ENCODE peak calls at places on chromosome X, in four cellular contexts. X is H9, D is H1, I is mesendoderm. U is an unnamed sample.

GRCh38 chrX:13254076-13254785 is 65.6 kb downstream of the ATXN3L start:
- DNase-seq in X (no peak), D (no peak), I (peak), U (peak)

GRCh38 chrX:103919336-103919682 is 43.1 kb upstream of the TMSB15B start:
- DNase-seq in X (no peak), D (no peak), I (no peak), U (peak)

GRCh38 chrX:24846551-24847170 is 152.9 kb downstream of the POLA1 start:
- DNase-seq in X (no peak), D (no peak), I (no peak), U (peak)

GRCh38 chrX:113950081-113950678 is 633.7 kb upstream of the HTR2C start:
- DNase-seq in X (no peak), D (no peak), I (peak), U (no peak)

GRCh38 chrX:150526692-150527091 is 41.7 kb upstream of the MTM1 start:
- DNase-seq in X (no peak), D (no peak), I (no peak), U (no peak)

GRCh38 chrX:154409222-154409871 is at the start of gene DNASE1L1:
- DNase-seq in X (peak), D (peak), I (peak), U (peak)

GRCh38 chrX:15619053-15619772 is 18.5 kb upstream of the ACE2 start:
- DNase-seq in X (no peak), D (no peak), I (peak), U (peak)

GRCh38 chrX:71846429-71846828 is 64.2 kb upstream of the NHSL2 start:
- DNase-seq in X (no peak), D (no peak), I (peak), U (peak)

DNA sequence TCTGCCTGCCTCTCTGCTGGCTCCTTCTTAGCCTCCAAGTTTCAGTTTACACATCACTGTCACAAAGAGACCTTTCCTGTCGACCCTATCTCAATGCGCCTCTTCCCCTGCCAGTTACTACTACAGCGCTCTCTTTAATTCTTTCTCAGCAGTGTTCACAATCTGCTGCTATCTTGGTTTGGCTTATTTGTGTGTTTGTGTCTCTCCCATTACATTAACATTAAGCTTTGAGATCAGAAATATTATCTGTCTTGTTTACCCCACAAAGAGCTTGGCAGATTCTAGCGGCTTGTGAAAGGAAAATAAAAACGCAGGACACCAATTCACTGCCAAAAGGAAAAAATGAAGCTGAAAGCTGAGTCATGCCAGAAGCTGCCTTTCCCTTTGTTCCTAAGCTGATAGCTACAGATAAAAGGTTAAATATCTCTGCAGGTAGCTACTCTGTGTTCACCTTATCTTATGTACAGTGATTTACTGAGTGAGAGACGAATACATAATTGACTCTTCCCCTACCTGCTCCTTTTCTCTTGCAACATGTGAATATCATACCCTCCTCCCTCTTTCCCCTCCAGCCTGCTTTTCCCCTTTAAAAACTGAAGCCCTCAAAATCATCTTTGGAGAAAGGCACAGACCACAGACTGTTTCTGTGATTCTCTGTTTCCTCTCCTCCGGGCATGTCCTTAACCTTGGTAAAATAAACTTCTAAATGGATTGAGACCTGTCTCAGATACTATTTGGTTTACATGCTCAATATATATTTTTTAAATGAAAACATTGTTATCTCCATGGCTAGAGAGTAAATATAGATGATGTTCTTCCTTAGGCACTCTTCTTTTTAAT is 19.3 kb upstream of the SLC9A7 start:
- DNase-seq in X (no peak), D (no peak), I (peak), U (peak)
- H4K5ac ChIP-seq in X (no peak), D (no peak), I (no peak), U (peak)

GRCh38 chrX:637660-638481 is 7.3 kb downstream of the SHOX start:
- DNase-seq in X (no peak), D (peak), I (no peak), U (no peak)

GRCh38 chrX:638482-639131 is 8.0 kb downstream of the SHOX start:
- DNase-seq in X (peak), D (peak), I (no peak), U (no peak)

GRCh38 chrX:639151-639550 is 8.6 kb downstream of the SHOX start:
- DNase-seq in X (no peak), D (peak), I (no peak), U (no peak)

GRCh38 chrX:635428-636192 is 5.0 kb downstream of the SHOX start:
- DNase-seq in X (peak), D (peak), I (peak), U (no peak)

GRCh38 chrX:636971-637659 is 6.5 kb downstream of the SHOX start:
- DNase-seq in X (no peak), D (peak), I (no peak), U (no peak)
- H4K5ac ChIP-seq in X (no peak), D (no peak), I (no peak), U (no peak)

GRCh38 chrX:130079824-130080406 is 30.4 kb downstream of the ELF4 start:
- DNase-seq in X (no peak), D (no peak), I (peak), U (peak)
- H4K5ac ChIP-seq in X (no peak), D (no peak), I (no peak), U (no peak)

GRCh38 chrX:39163585-39163984 is 362.3 kb downstream of the MID1IP1 start:
- DNase-seq in X (no peak), D (no peak), I (no peak), U (no peak)

GRCh38 chrX:39164212-39164611 is 363.0 kb downstream of the MID1IP1 start:
- DNase-seq in X (no peak), D (no peak), I (no peak), U (no peak)

GRCh38 chrX:39161856-39162255 is 360.6 kb downstream of the MID1IP1 start:
- DNase-seq in X (no peak), D (no peak), I (no peak), U (no peak)

GRCh38 chrX:39165185-39165584 is 363.9 kb downstream of the MID1IP1 start:
- DNase-seq in X (no peak), D (no peak), I (no peak), U (no peak)

GRCh38 chrX:39162322-39162721 is 361.1 kb downstream of the MID1IP1 start:
- DNase-seq in X (peak), D (peak), I (no peak), U (no peak)
- H4K5ac ChIP-seq in X (no peak), D (no peak), I (no peak), U (no peak)

GRCh38 chrX:17036172-17036961 is 89.9 kb downstream of the REPS2 start:
- DNase-seq in X (no peak), D (no peak), I (no peak), U (no peak)

GRCh38 chrX:17039826-17040225 is 93.4 kb downstream of the REPS2 start:
- DNase-seq in X (no peak), D (no peak), I (no peak), U (peak)

GRCh38 chrX:17038277-17038676 is 91.8 kb downstream of the REPS2 start:
- DNase-seq in X (no peak), D (no peak), I (no peak), U (no peak)

GRCh38 chrX:17040711-17041110 is 94.3 kb downstream of the REPS2 start:
- DNase-seq in X (no peak), D (no peak), I (no peak), U (no peak)

DNA sequence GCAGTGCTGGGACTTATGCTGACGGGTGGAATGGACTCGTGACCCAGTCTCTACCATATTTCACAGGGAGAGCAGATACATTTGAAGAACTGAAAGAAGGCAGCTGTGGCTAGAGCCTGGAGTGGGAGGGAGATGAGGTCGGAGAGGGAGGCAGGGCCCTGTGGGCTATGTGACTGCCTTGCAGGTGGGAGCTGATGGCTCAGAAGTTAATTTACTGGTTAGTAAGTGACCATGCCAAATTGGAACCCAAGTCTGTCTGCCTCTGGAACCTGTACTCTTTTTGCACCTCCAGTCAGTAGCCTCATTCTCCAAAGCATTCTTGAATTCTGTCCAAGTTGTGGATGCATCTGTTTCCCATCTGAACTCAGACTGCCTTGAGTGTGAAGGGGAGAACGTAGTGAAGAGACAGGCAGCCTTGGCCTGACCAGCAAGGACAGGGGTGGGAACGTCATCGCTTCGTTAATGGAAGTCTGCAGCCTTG is 92.3 kb downstream of the REPS2 start:
- DNase-seq in X (no peak), D (no peak), I (no peak), U (no peak)
- H4K5ac ChIP-seq in X (no peak), D (no peak), I (no peak), U (no peak)

GRCh38 chrX:49842603-49843002 is 13.5 kb downstream of the PAGE4 start:
- DNase-seq in X (no peak), D (no peak), I (peak), U (no peak)
- H4K5ac ChIP-seq in X (no peak), D (no peak), I (no peak), U (no peak)

DNA sequence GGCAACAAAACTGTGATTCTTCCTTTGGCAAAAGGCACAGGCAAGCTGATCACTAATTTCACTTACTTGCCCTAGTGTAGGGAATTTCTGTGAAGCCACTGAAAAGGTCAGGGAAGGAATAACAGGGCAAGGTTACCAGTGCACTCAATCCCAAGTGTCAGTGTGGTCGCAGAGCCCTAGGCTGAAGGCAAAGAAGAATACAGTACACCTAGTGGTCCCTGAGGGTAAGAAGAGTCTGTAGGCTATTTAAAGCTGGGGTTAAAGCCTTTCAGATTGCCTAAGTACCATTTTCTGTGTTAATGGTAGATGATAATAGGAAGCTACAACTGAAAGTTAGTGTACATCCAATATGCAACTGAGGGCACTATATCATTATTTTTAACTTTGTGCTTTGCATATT is 173.6 kb upstream of the NRK start:
- DNase-seq in X (peak), D (no peak), I (peak), U (no peak)
- H4K5ac ChIP-seq in X (no peak), D (no peak), I (no peak), U (no peak)

DNA sequence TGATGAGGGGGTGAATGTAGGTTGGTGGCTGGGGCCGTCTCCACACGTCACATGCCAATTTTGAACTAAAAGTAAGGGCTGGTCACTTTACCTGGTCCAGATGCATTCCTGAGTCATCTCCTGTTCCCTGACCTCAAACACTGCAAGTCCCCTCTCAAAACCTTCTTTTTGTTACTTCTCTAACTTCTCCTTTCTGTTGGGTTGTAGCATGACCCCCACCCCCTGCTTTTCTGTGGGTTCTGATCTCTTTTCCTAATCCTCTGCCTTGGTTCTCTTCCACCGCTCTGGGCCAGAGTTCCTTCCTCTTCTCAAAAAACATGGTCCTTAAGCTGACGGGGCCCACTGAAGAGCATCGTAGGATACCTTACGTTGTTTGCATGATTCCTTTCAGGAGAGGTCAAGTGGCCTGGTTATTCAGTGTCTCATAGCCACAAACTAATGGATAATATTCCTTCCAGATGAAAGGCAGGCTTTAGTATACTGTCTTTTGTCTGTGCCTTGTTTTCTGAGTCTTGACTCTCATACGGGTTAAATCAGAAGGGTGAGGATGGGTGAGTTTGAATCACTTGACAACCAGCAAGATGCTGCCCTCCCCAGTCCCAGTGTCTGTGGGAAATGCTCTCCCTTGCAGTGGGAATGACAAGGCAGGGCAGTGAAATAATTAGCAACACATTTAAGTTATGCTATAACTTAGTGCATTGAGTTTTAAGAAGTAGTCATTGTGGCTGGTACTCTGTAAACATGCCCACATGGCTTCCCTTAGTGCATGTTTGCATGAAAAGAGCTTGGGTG is 15.1 kb downstream of the SMS start:
- DNase-seq in X (no peak), D (no peak), I (no peak), U (no peak)
- H4K5ac ChIP-seq in X (no peak), D (no peak), I (no peak), U (no peak)

DNA sequence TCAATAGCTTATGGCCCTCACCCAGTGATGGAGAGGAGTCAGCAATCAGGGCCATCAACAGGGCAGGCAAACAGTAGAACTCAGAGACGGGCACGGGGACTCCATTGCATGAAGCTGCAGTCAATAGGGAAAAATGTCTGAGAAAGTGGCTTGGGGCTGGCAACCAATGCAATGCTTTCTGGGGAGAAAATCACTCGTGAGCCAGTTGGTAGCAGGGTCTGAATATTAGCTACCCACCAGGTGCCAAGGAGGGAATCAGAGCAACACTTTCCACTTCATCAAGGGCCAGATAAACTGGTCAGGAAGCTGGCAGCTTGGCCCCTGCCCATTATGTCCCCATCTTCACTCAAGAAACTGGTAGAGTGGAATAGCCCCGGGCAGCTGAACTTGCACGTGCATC is 80.7 kb downstream of the STARD8 start:
- DNase-seq in X (no peak), D (no peak), I (no peak), U (no peak)
- H4K5ac ChIP-seq in X (no peak), D (no peak), I (no peak), U (no peak)